ENCODE peak calls at places on chromosomes 3 and 15, in eight cellular contexts. E, F, Z, P, N, K, B and A are unnamed samples.
A peak's percentile ranks its signal among the peaks of the same experiment; 100 is the strongest.

GRCh38 chr3:127805026-127805753 is 17.1 kb downstream of the MGLL start:
- DNase-seq in F (no peak), K (no peak), B (no peak), P (no peak), N (no peak), E (no peak), Z (no peak), A (no peak)

GRCh38 chr3:150826466-150827282 is 63.7 kb upstream of the SIAH2 start:
- DNase-seq in Z (no peak), P (no peak), K (no peak), F (no peak), N (no peak), E (no peak), B (no peak), A (no peak)

GRCh38 chr3:122464659-122465058 is 48.8 kb upstream of the WDR5B start:
- DNase-seq in N (no peak), P (no peak), B (no peak), E (no peak), F (no peak), Z (no peak), K (no peak), A (no peak)

GRCh38 chr3:37814547-37814946 is 47.1 kb upstream of the CTDSPL start:
- DNase-seq in P (no peak), Z (no peak), K (no peak), N (peak; percentile 50), F (peak; percentile 31), B (no peak), E (peak; percentile 3), A (no peak)

GRCh38 chr15:62601779-62602540 is 436.9 kb upstream of the C2CD4B start:
- DNase-seq in K (no peak), F (peak; percentile 43), P (no peak), N (peak; percentile 50), E (no peak), Z (no peak), B (no peak), A (no peak)

GRCh38 chr3:193928354-193929209 is 207.4 kb upstream of the HES1 start:
- DNase-seq in P (no peak), N (no peak), E (no peak), K (no peak), F (no peak), Z (no peak), B (no peak), A (no peak)

GRCh38 chr3:146968204-146968651 is 363.1 kb upstream of the PLSCR5 start:
- DNase-seq in N (peak; percentile 42), F (peak; percentile 80), Z (no peak), B (no peak), P (peak; percentile 78), E (no peak), K (no peak), A (no peak)

GRCh38 chr3:28664123-28664522 is 315.5 kb upstream of the AZI2 start:
- DNase-seq in F (no peak), B (no peak), P (no peak), E (no peak), N (no peak), K (no peak), Z (no peak), A (no peak)

GRCh38 chr15:76839173-76839572 is 66.0 kb downstream of the SCAPER start:
- DNase-seq in N (no peak), B (no peak), K (no peak), E (no peak), Z (no peak), F (no peak), P (no peak), A (no peak)

DNA sequence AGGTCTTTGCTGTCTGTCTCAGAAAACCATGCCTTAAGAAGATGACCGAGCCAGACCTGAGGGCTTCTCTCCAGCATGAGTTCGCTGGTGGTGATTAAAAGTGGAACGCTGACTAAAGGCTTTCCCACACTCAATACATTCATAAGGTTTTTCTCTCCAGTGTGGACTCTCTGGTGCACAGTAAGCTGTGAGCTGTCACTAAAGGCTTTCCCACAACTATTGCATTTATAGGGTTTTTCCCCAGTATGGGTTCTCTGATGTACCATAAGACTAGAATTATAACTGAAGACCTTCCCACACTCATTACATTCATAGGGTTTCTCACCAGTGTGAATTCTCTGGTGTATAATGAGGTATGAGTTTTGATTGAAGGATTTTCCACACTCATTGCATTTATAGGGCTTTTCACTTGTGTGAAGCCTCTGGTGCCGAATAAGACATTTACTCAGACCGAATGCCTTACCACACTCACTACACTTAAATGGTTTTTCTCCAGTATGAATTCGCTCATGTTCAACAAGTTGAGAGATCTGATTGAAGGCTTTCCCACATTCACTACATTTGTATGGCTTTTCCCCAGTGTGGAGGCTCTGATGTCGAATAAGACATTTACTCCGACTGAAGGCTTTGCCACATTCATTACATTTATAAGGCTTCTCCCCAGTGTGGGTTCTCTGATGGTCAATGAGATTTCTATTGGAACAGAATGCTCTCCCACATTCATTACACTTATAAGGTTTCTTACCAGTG is 21.9 kb upstream of the ZNF445 start:
- DNase-seq in E (no peak), N (no peak), P (no peak), Z (no peak), F (no peak), B (no peak), K (no peak), A (no peak)
- H3K4me3 ChIP-seq in E (no peak overlapping the region), N (no peak overlapping the region), P (no peak overlapping the region), Z (no peak overlapping the region), F (no peak overlapping the region), B (no peak overlapping the region), K (no peak overlapping the region), A (no peak overlapping the region)

GRCh38 chr3:56976666-56977560 is 83.6 kb upstream of the SPATA12 start:
- DNase-seq in Z (no peak), N (peak; percentile 78), F (peak; percentile 67), B (no peak), K (no peak), E (no peak), P (peak; percentile 79), A (no peak)
- H3K4me3 ChIP-seq in Z (no peak overlapping the region), N (no peak overlapping the region), F (no peak overlapping the region), B (no peak overlapping the region), K (no peak overlapping the region), E (no peak overlapping the region), P (no peak overlapping the region), A (no peak overlapping the region)

DNA sequence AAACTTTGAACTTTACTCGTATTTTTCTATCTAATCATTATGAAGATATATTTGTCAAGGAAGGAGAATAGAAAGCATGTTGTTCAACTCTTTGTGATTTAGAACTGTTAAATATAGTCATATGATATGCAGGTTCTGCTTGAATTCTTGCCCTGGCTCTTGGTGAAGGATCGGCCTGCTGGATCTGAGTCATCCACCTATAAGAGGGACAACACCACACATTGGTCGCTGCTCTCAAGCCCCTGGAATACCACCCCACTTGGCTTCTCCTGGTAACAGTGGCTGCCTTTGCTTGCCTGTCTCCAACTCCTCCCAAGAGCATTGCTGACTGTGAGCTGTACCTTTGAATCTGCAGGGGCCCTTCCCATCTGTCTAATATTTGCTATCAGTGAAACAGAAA is 78.8 kb upstream of the DGKG start:
- DNase-seq in N (no peak), K (no peak), P (no peak), B (no peak), Z (no peak), F (no peak), E (no peak), A (no peak)
- H3K4me3 ChIP-seq in N (no peak overlapping the region), K (no peak overlapping the region), P (no peak overlapping the region), B (no peak overlapping the region), Z (no peak overlapping the region), F (no peak overlapping the region), E (no peak overlapping the region), A (no peak overlapping the region)

GRCh38 chr3:197501496-197501878 is 54.3 kb downstream of the BDH1 start:
- DNase-seq in K (no peak), Z (no peak), F (peak; percentile 31), E (no peak), B (no peak), P (no peak), N (peak; percentile 55), A (no peak)
- H3K4me3 ChIP-seq in K (no peak overlapping the region), Z (no peak overlapping the region), F (no peak overlapping the region), E (no peak overlapping the region), B (no peak overlapping the region), P (no peak overlapping the region), N (no peak overlapping the region), A (no peak overlapping the region)

GRCh38 chr3:42061042-42061710 is 30.0 kb upstream of the TRAK1 start:
- DNase-seq in K (peak; percentile 71), E (no peak), F (no peak), B (no peak), N (peak; percentile 30), P (no peak), Z (no peak), A (no peak)

GRCh38 chr3:42057561-42058211 is 33.5 kb upstream of the TRAK1 start:
- DNase-seq in N (no peak), Z (no peak), B (no peak), K (peak; percentile 18), P (no peak), F (no peak), E (no peak), A (no peak)

GRCh38 chr3:42063886-42064285 is 27.3 kb upstream of the TRAK1 start:
- DNase-seq in P (peak; percentile 81), K (no peak), B (no peak), E (no peak), N (peak; percentile 68), Z (peak; percentile 20), F (peak; percentile 79), A (no peak)

GRCh38 chr3:42066516-42067181 is 24.5 kb upstream of the TRAK1 start:
- DNase-seq in P (no peak), N (peak; percentile 68), E (no peak), F (peak; percentile 74), B (no peak), Z (peak; percentile 45), K (peak; percentile 68), A (no peak)

DNA sequence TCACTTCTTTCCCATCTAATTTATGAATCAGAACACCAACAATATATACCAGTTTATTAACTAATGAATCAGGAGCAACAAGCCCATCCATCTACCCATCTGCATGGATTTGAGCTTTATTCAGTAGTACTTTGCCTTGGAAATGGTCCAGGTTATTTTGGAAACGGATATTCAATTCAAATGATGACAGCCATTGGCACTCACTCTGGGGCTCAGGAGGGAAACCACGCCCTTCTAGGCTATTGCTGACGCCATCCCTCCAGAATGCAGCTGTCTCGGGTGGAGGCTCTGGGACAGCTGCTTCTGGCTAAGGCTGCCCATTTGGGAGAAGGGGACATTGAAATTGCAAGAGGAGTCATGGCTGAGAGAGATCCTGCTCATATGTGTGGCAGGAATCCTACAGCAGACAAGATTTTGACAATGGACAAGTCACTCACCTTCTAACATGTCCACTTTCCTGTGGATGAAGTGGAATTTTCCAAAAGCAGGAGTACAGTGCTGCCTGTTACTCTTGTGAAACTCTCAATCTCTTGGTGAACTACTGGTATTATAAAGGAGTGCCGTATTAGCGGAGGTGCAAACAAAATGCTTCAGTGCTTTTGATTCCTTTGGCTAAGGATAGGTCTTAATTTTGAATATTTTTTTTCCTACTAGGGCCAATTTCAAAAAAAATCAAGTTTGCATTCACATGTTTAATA is 29.3 kb upstream of the TRAK1 start:
- DNase-seq in B (no peak), Z (peak; percentile 88), N (peak; percentile 90), F (peak; percentile 90), E (no peak), P (peak; percentile 81), K (peak; percentile 87), A (no peak)
- H3K4me3 ChIP-seq in B (no peak overlapping the region), Z (no peak overlapping the region), N (peak overlapping the region; percentile 19), F (no peak overlapping the region), E (no peak overlapping the region), P (no peak overlapping the region), K (no peak overlapping the region), A (no peak overlapping the region)